ENCODE peak calls at places on chromosomes 11 and 22, in seven cellular contexts. J is GM23248; U is mucosa of descending colon; C is activated naive CD4-positive, alpha-beta T cell treated with Interleukin-2 at 50 U/mL for 16 hours; F is type B pancreatic cell; G is HuH-7.5; Z is MV-4-11. N is an unnamed sample.

GRCh38 chr11:44566952-44567875 is 1.8 kb downstream of the CD82 start:
- DNase-seq in J (no peak), U (no peak), C (peak), F (no peak), G (no peak), Z (no peak), N (no peak)

GRCh38 chr11:114463999-114464398 is 24.7 kb downstream of the REXO2 start:
- DNase-seq in J (no peak), U (no peak), C (no peak), F (no peak), G (no peak), Z (no peak), N (no peak)

GRCh38 chr11:31823372-31824371 is 12.6 kb upstream of the PAX6 start:
- DNase-seq in J (no peak), U (no peak), C (no peak), F (no peak), G (peak), Z (no peak), N (no peak)

GRCh38 chr11:47143322-47143721 is 33.4 kb downstream of the ARFGAP2 start:
- DNase-seq in J (peak), U (no peak), C (no peak), F (no peak), G (no peak), Z (no peak), N (no peak)

GRCh38 chr11:12889243-12889642 is 119.9 kb upstream of the RASSF10 start:
- DNase-seq in J (peak), U (no peak), C (no peak), F (no peak), G (no peak), Z (peak), N (no peak)

GRCh38 chr11:86274503-86274902 is 27.5 kb upstream of the HIKESHI start:
- DNase-seq in J (no peak), U (no peak), C (no peak), F (no peak), G (no peak), Z (no peak), N (peak)

GRCh38 chr11:123033895-123034294 is 28.0 kb downstream of the HSPA8 start:
- DNase-seq in J (peak), U (no peak), C (no peak), F (no peak), G (no peak), Z (no peak), N (no peak)

GRCh38 chr11:65524747-65525658 is at the start of gene SCYL1:
- DNase-seq in J (peak), U (peak), C (peak), F (peak), G (no peak), Z (no peak), N (no peak)

GRCh38 chr22:39223091-39223710 is 21.6 kb downstream of the PDGFB start:
- DNase-seq in J (no peak), U (no peak), C (no peak), F (no peak), G (no peak), Z (peak), N (no peak)

GRCh38 chr11:70203749-70204465 is 811 bp downstream of the FADD start:
- DNase-seq in J (peak), U (peak), C (peak), F (no peak), G (no peak), Z (peak), N (peak)

GRCh38 chr11:111530091-111530490 is 10.4 kb upstream of the LAYN start:
- DNase-seq in J (no peak), U (no peak), C (no peak), F (no peak), G (no peak), Z (peak), N (no peak)

GRCh38 chr11:3091081-3091845 is 34.0 kb upstream of the CARS1 start:
- DNase-seq in J (no peak), U (no peak), C (no peak), F (no peak), G (no peak), Z (no peak), N (no peak)

GRCh38 chr11:27158763-27159679 is 118.4 kb downstream of the BBOX1 start:
- DNase-seq in J (peak), U (no peak), C (no peak), F (no peak), G (peak), Z (peak), N (peak)

GRCh38 chr22:38199826-38200559 is 1.8 kb upstream of the MAFF start:
- DNase-seq in J (no peak), U (no peak), C (no peak), F (no peak), G (no peak), Z (no peak), N (no peak)

GRCh38 chr22:24728790-24729637 is 45.5 kb downstream of the PIWIL3 start:
- DNase-seq in J (no peak), U (no peak), C (no peak), F (no peak), G (peak), Z (peak), N (peak)

GRCh38 chr22:31631381-31631780 is 30.6 kb downstream of the PISD start:
- DNase-seq in J (peak), U (peak), C (no peak), F (no peak), G (no peak), Z (no peak), N (no peak)

GRCh38 chr11:95485115-95485900 is 254.3 kb upstream of the SESN3 start:
- DNase-seq in J (peak), U (no peak), C (no peak), F (no peak), G (no peak), Z (no peak), N (no peak)

GRCh38 chr22:42461511-42461910 is 29.3 kb upstream of the NFAM1 start:
- DNase-seq in J (no peak), U (no peak), C (no peak), F (no peak), G (no peak), Z (no peak), N (no peak)

GRCh38 chr22:24977370-24978230 is 25.1 kb downstream of the KIAA1671 start:
- DNase-seq in J (no peak), U (peak), C (no peak), F (no peak), G (no peak), Z (no peak), N (no peak)

GRCh38 chr11:5992604-5993251 is 5.9 kb upstream of the OR52L1 start:
- DNase-seq in J (peak), U (no peak), C (no peak), F (no peak), G (peak), Z (peak), N (peak)

GRCh38 chr11:86395061-86395551 is 20.4 kb downstream of the CCDC81 start:
- DNase-seq in J (peak), U (no peak), C (no peak), F (no peak), G (no peak), Z (no peak), N (no peak)

GRCh38 chr22:30809086-30809485 is 114.4 kb downstream of the OSBP2 start:
- DNase-seq in J (peak), U (no peak), C (no peak), F (no peak), G (no peak), Z (no peak), N (no peak)

GRCh38 chr22:26631282-26631681 is 9.5 kb downstream of the CRYBA4 start:
- DNase-seq in J (no peak), U (no peak), C (no peak), F (no peak), G (no peak), Z (no peak), N (no peak)

GRCh38 chr11:117315285-117316196 is 515 bp downstream of the BACE1 start:
- DNase-seq in J (peak), U (peak), C (peak), F (no peak), G (no peak), Z (no peak), N (no peak)

GRCh38 chr11:73142128-73142377 is at the start of gene FCHSD2:
- DNase-seq in J (no peak), U (no peak), C (no peak), F (no peak), G (no peak), Z (no peak), N (no peak)

GRCh38 chr11:75077316-75077715 is 19.4 kb downstream of the OR2AT4 start:
- DNase-seq in J (no peak), U (no peak), C (no peak), F (no peak), G (no peak), Z (no peak), N (no peak)

GRCh38 chr11:117545706-117546105 is 218.1 kb downstream of the CEP164 start:
- DNase-seq in J (no peak), U (no peak), C (no peak), F (no peak), G (no peak), Z (no peak), N (no peak)

GRCh38 chr11:104999716-105000115 is 23.3 kb downstream of the CASP5 start:
- DNase-seq in J (no peak), U (no peak), C (no peak), F (no peak), G (no peak), Z (no peak), N (no peak)

GRCh38 chr11:12680246-12680939 is 6.2 kb downstream of the TEAD1 start:
- DNase-seq in J (peak), U (peak), C (no peak), F (peak), G (no peak), Z (peak), N (peak)

GRCh38 chr11:83087035-83087434 is 15.3 kb upstream of the RAB30 start:
- DNase-seq in J (no peak), U (no peak), C (no peak), F (no peak), G (no peak), Z (no peak), N (peak)

GRCh38 chr11:95282337-95282751 is 51.3 kb upstream of the SESN3 start:
- DNase-seq in J (peak), U (no peak), C (no peak), F (no peak), G (peak), Z (peak), N (peak)

GRCh38 chr11:62544521-62545436 is 1.8 kb downstream of the AHNAK start:
- DNase-seq in J (peak), U (peak), C (peak), F (no peak), G (peak), Z (peak), N (no peak)

GRCh38 chr11:35045219-35045819 is 93.7 kb upstream of the CD44 start:
- DNase-seq in J (no peak), U (no peak), C (peak), F (no peak), G (no peak), Z (no peak), N (peak)